ENCODE peak calls at places on chromosomes 2 and 18, in nine cellular contexts. H is tibial nerve, Y is kidney, W is endodermal cell, A is neural progenitor cell, L is Peyer's patch, Q is A673, I is K562, O is psoas muscle. K is an unnamed sample.
A peak's percentile ranks its signal among the peaks of the same experiment; 100 is the strongest.

GRCh38 chr2:138035597-138036217 is 71.4 kb downstream of the HNMT start:
- DNase-seq in H (no peak), Y (no peak), W (no peak), A (peak; percentile 2), L (no peak), Q (no peak), I (no peak), O (no peak), K (no peak)

GRCh38 chr2:49807689-49808088 is 653.4 kb upstream of the FSHR start:
- DNase-seq in H (no peak), Y (no peak), W (no peak), A (peak; percentile 49), L (no peak), Q (no peak), I (no peak), O (no peak), K (no peak)

GRCh38 chr2:16716051-16716450 is 50.4 kb upstream of the CYRIA start:
- DNase-seq in H (no peak), Y (no peak), W (no peak), A (no peak), L (no peak), Q (peak; percentile 73), I (no peak), O (no peak), K (no peak)

GRCh38 chr2:219565130-219566080 is 5.9 kb downstream of the OBSL1 start:
- DNase-seq in H (no peak), Y (peak; percentile 59), W (peak; percentile 87), A (no peak), L (no peak), Q (no peak), I (no peak), O (no peak), K (no peak)

GRCh38 chr18:46098616-46098933 is 479 bp upstream of the ATP5F1A start:
- DNase-seq in H (no peak), Y (no peak), W (no peak), A (no peak), L (no peak), Q (no peak), I (no peak), O (no peak), K (no peak)

GRCh38 chr2:226660524-226660923 is 139.1 kb downstream of the IRS1 start:
- DNase-seq in H (peak; percentile 48), Y (no peak), W (no peak), A (no peak), L (no peak), Q (no peak), I (no peak), O (peak; percentile 47), K (peak; percentile 42)

GRCh38 chr2:141041281-141041680 is 1089.5 kb downstream of the LRP1B start:
- DNase-seq in H (no peak), Y (no peak), W (no peak), A (no peak), L (no peak), Q (no peak), I (no peak), O (no peak), K (no peak)

GRCh38 chr2:46388873-46389272 is 90.5 kb upstream of the TMEM247 start:
- DNase-seq in H (no peak), Y (peak; percentile 78), W (peak; percentile 28), A (no peak), L (no peak), Q (no peak), I (no peak), O (no peak), K (peak; percentile 32)

GRCh38 chr18:51028201-51028805 is 1.7 kb upstream of the SMAD4 start:
- DNase-seq in H (no peak), Y (no peak), W (peak; percentile 57), A (no peak), L (no peak), Q (peak; percentile 38), I (peak; percentile 11), O (no peak), K (no peak)

GRCh38 chr2:158099716-158100115 is 2.0 kb upstream of the UPP2 start:
- DNase-seq in H (no peak), Y (peak; percentile 76), W (no peak), A (no peak), L (no peak), Q (peak; percentile 10), I (no peak), O (no peak), K (no peak)

GRCh38 chr2:232624554-232624842 is 8.9 kb upstream of the EFHD1 start:
- DNase-seq in H (no peak), Y (no peak), W (no peak), A (no peak), L (no peak), Q (no peak), I (no peak), O (no peak), K (peak; percentile 44)

GRCh38 chr2:23009545-23010149 is 375.3 kb upstream of the KLHL29 start:
- DNase-seq in H (peak; percentile 29), Y (no peak), W (no peak), A (no peak), L (peak; percentile 20), Q (no peak), I (no peak), O (peak; percentile 43), K (no peak)

DNA sequence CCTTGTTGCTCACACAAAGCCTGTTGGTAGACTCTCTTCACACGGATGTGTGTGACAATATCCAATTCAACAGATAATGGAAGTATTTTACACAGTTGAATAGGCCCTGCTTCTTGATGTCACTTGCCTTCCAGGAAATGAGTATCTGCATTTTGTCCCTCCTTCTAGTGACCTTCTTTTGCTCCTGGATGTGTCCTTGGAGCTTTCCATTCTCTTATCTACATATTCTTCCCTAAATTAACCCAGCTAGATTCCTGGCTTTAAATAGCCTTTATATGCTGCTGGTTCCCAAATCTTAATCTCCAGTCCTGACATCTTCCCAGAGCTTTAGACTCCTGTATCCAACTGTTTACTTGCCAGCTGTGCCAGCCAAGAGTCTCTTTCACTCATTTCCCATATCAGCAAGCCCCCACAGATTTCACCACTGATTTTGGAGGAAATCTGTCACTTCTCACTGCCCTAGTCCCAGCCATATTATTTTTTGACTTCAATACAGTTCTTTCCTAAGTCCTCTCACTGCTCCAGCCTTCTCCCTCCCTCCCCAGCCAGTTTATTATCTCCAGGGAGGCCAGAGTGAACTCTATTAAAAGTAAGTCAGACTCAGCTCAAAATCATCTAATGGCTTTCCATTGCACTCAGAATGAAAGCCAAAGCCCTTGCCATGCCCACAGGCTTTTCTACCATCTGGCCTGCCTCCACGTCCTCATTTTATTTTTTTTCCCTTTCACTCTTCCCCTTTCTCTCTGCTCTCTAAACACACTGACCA is 170.0 kb downstream of the PDE11A start:
- DNase-seq in H (no peak), Y (no peak), W (no peak), A (no peak), L (no peak), Q (no peak), I (no peak), O (no peak), K (no peak)
- H3K36me3 ChIP-seq in H (no peaks in the 10 kb centered on the region), Y (no peaks in the 10 kb centered on the region), W (no peaks in the 10 kb centered on the region), A (no peaks in the 10 kb centered on the region), L (no peaks in the 10 kb centered on the region), Q (no peaks in the 10 kb centered on the region), I (no peaks in the 10 kb centered on the region), O (no peaks in the 10 kb centered on the region), K (no peaks in the 10 kb centered on the region)

DNA sequence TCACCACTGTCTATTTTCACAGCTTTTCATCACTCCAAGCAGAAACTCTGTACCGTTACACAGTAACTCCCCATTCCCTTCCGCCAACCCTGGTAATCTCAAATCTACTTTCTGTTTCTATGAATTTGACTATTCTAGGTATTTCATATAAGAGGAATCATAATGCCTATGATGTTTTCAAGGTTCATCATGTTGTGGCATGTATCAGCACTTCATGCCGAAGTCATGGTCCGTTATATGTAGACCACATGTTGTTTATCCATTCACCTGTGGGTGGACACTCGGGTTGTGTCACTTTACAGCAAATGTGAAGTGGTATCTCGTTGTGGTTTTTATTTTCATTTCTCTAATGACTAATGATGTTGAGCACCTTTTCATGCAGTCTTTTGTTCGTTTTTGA is 21.6 kb downstream of the CPSF3 start:
- DNase-seq in H (no peak), Y (no peak), W (no peak), A (no peak), L (no peak), Q (no peak), I (no peak), O (no peak), K (no peak)
- H3K36me3 ChIP-seq in H (peaks cover 92% of the 10 kb centered on the region), Y (peaks cover 13% of the 10 kb centered on the region), W (peaks cover 69% of the 10 kb centered on the region), A (peaks cover 19% of the 10 kb centered on the region), L (peaks cover 73% of the 10 kb centered on the region), Q (peaks cover 43% of the 10 kb centered on the region), I (peaks cover 74% of the 10 kb centered on the region), O (peaks cover 95% of the 10 kb centered on the region), K (peaks cover 75% of the 10 kb centered on the region)

GRCh38 chr2:234479465-234479864 is 17.4 kb downstream of the ARL4C start:
- DNase-seq in H (no peak), Y (no peak), W (peak; percentile 3), A (no peak), L (no peak), Q (no peak), I (no peak), O (no peak), K (no peak)

GRCh38 chr2:234476766-234477165 is 20.1 kb downstream of the ARL4C start:
- DNase-seq in H (no peak), Y (no peak), W (no peak), A (no peak), L (no peak), Q (no peak), I (peak; percentile 20), O (no peak), K (no peak)

GRCh38 chr2:234480337-234480736 is 16.5 kb downstream of the ARL4C start:
- DNase-seq in H (no peak), Y (no peak), W (no peak), A (no peak), L (no peak), Q (no peak), I (no peak), O (no peak), K (no peak)

GRCh38 chr2:234481301-234481700 is 15.6 kb downstream of the ARL4C start:
- DNase-seq in H (no peak), Y (no peak), W (no peak), A (no peak), L (no peak), Q (no peak), I (no peak), O (no peak), K (no peak)

DNA sequence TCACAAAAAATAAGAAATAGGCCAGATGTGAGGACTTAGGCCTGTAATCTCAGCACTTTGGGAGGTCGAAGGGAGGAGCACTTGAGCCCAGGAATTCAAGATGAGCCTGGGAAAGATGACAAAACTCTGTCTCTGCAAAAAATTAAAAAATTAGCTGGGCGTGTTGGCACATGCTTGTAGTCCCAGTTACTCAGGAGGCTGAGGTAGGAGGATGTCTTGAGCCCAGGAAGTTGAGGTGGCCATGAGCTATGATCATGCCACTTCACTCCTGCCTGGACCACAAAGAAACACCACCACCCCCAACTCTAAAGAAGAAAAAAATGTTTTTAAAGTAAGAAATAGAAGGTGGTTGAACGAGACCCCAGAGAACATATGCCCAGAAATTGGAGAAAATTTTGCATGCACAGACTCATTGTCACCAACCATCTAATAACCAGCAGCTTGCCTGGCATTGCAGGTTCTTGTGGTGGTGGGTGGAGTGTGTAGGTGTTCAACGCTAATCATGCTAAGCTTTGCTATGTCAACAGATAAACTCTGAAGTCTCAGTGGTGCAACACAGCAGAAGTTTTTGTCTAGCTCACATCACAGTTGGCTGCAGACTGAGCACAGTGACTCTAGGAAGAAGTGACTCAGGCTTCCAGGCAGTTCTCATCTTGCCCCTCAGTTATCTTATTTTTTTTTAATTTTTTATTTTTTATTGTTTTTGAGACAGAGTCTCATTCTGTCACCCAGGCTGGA is 18.6 kb downstream of the ARL4C start:
- DNase-seq in H (no peak), Y (no peak), W (no peak), A (no peak), L (no peak), Q (no peak), I (no peak), O (no peak), K (no peak)
- H3K36me3 ChIP-seq in H (no peaks in the 10 kb centered on the region), Y (no peaks in the 10 kb centered on the region), W (no peaks in the 10 kb centered on the region), A (no peaks in the 10 kb centered on the region), L (no peaks in the 10 kb centered on the region), Q (no peaks in the 10 kb centered on the region), I (no peaks in the 10 kb centered on the region), O (no peaks in the 10 kb centered on the region), K (no peaks in the 10 kb centered on the region)

GRCh38 chr2:28401948-28402550 is 9.4 kb downstream of the FOSL2 start:
- DNase-seq in H (no peak), Y (no peak), W (no peak), A (no peak), L (no peak), Q (no peak), I (no peak), O (no peak), K (no peak)
- H3K36me3 ChIP-seq in H (peaks cover 58% of the 10 kb centered on the region), Y (peaks cover 49% of the 10 kb centered on the region), W (peaks cover 30% of the 10 kb centered on the region), A (no peaks in the 10 kb centered on the region), L (peaks cover 77% of the 10 kb centered on the region), Q (no peaks in the 10 kb centered on the region), I (no peaks in the 10 kb centered on the region), O (peaks cover 82% of the 10 kb centered on the region), K (peaks cover 94% of the 10 kb centered on the region)

K was measured in SJSA1.